ENCODE peak calls at places on chromosomes 7 and 10, in five cellular contexts. E is H54, Y is putamen, A is osteocyte, S is left kidney. R is an unnamed sample.

GRCh38 chr10:37721100-37721499 is 136.3 kb downstream of the ZNF248 start:
- DNase-seq in E (no peak), Y (no peak), A (no peak), S (no peak), R (no peak)

GRCh38 chr10:116694253-116694926 is 48.0 kb downstream of the HSPA12A start:
- DNase-seq in E (no peak), Y (no peak), A (no peak), S (peak; percentile 92), R (peak; percentile 12)

GRCh38 chr10:5614081-5614721 is 52.2 kb downstream of the ASB13 start:
- DNase-seq in E (no peak), Y (no peak), A (no peak), S (peak; percentile 63), R (peak; percentile 22)

GRCh38 chr10:71666607-71667373 is 52.8 kb downstream of the C10orf105 start:
- DNase-seq in E (no peak), Y (no peak), A (no peak), S (peak; percentile 94), R (peak; percentile 74)

GRCh38 chr10:113073549-113074189 is 123.6 kb downstream of the TCF7L2 start:
- DNase-seq in E (peak; percentile 80), Y (no peak), A (peak; percentile 93), S (no peak), R (no peak)

GRCh38 chr10:16612148-16612742 is 90.6 kb upstream of the C1QL3 start:
- DNase-seq in E (peak; percentile 11), Y (no peak), A (no peak), S (peak; percentile 88), R (no peak)

GRCh38 chr7:101608772-101609713 is 20.1 kb downstream of the MYL10 start:
- DNase-seq in E (no peak), Y (no peak), A (no peak), S (peak; percentile 78), R (no peak)

GRCh38 chr7:50610521-50611277 is 45.5 kb upstream of the DDC start:
- DNase-seq in E (peak; percentile 59), Y (peak; percentile 43), A (no peak), S (no peak), R (no peak)

GRCh38 chr10:2049560-2049959 is 312.2 kb upstream of the ADARB2 start:
- DNase-seq in E (no peak), Y (no peak), A (no peak), S (no peak), R (no peak)

GRCh38 chr10:48444861-48445841 is 138.7 kb downstream of the MAPK8 start:
- DNase-seq in E (peak; percentile 52), Y (no peak), A (no peak), S (peak; percentile 48), R (peak; percentile 93)

GRCh38 chr7:84193787-84194186 is 802 bp downstream of the SEMA3A start:
- DNase-seq in E (no peak), Y (no peak), A (no peak), S (no peak), R (peak; percentile 58)

GRCh38 chr10:78777466-78778256 is 291.1 kb upstream of the ZMIZ1 start:
- DNase-seq in E (peak; percentile 56), Y (peak; percentile 88), A (no peak), S (peak; percentile 76), R (peak; percentile 15)

GRCh38 chr7:153939177-153939576 is 113.0 kb upstream of the DPP6 start:
- DNase-seq in E (no peak), Y (no peak), A (no peak), S (no peak), R (peak; percentile 91)

GRCh38 chr10:61271127-61271780 is 181.9 kb downstream of the TMEM26 start:
- DNase-seq in E (peak; percentile 15), Y (no peak), A (no peak), S (no peak), R (no peak)

GRCh38 chr10:78261291-78261690 is 227.6 kb downstream of the RPS24 start:
- DNase-seq in E (no peak), Y (no peak), A (no peak), S (no peak), R (no peak)

GRCh38 chr7:27177795-27178320 is 3.7 kb upstream of the HOXA10 start:
- DNase-seq in E (no peak), Y (no peak), A (no peak), S (no peak), R (peak; percentile 34)

GRCh38 chr10:48363617-48364355 is 57.3 kb downstream of the MAPK8 start:
- DNase-seq in E (no peak), Y (peak; percentile 63), A (no peak), S (peak; percentile 82), R (peak; percentile 76)

GRCh38 chr7:72265505-72265904 is 146.6 kb downstream of the CALN1 start:
- DNase-seq in E (no peak), Y (no peak), A (no peak), S (no peak), R (no peak)